ENCODE peak calls at places on chromosomes 1 and 21, in six cellular contexts. H, D, Q, Y, E and R are unnamed samples. For H3K4me1, the result is how much of the 10 kb centered on the place peaks cover.

GRCh38 chr1:247224822-247225221 is 31.1 kb upstream of the VN1R5 start:
- DNase-seq in D (no peak), H (no peak), Y (no peak), Q (no peak), E (no peak), R (no peak)

GRCh38 chr1:23385119-23385621 is 15.5 kb upstream of the ZNF436 start:
- DNase-seq in Y (no peak), D (no peak), H (no peak), Q (no peak), E (no peak), R (no peak)

GRCh38 chr21:42389449-42389835 is 6.4 kb downstream of the TMPRSS3 start:
- DNase-seq in H (peak), D (peak), Q (no peak), Y (no peak), E (no peak), R (peak)

GRCh38 chr1:182032251-182032650 is 29.3 kb downstream of the ZNF648 start:
- DNase-seq in H (no peak), E (no peak), Y (no peak), D (no peak), Q (no peak), R (no peak)

GRCh38 chr21:31326478-31327247 is 17.4 kb downstream of the TIAM1 start:
- DNase-seq in E (no peak), Y (no peak), Q (no peak), H (no peak), D (no peak), R (no peak)

GRCh38 chr21:41589131-41589530 is 81.2 kb upstream of the TMPRSS2 start:
- DNase-seq in Q (no peak), E (peak), Y (no peak), H (no peak), D (no peak), R (no peak)

GRCh38 chr1:6523566-6523965 is 30.7 kb downstream of the NOL9 start:
- DNase-seq in Q (no peak), E (no peak), H (peak), D (no peak), Y (no peak), R (no peak)

GRCh38 chr21:14573244-14573643 is 27.1 kb upstream of the SAMSN1 start:
- DNase-seq in Y (no peak), H (no peak), D (no peak), E (no peak), Q (no peak), R (no peak)

GRCh38 chr1:94142022-94142421 is 21.1 kb upstream of the ABCA4 start:
- DNase-seq in Y (no peak), E (no peak), D (no peak), H (no peak), Q (no peak), R (no peak)

GRCh38 chr1:221246628-221247027 is 367.4 kb downstream of the HLX start:
- DNase-seq in Y (no peak), H (no peak), D (no peak), E (no peak), Q (no peak), R (no peak)

GRCh38 chr1:93701619-93702018 is 20.0 kb upstream of the BCAR3 start:
- DNase-seq in Y (no peak), E (no peak), H (peak), D (peak), Q (no peak), R (no peak)

GRCh38 chr1:63214553-63214952 is 107.8 kb upstream of the FOXD3 start:
- DNase-seq in Q (no peak), H (no peak), Y (no peak), E (no peak), D (no peak), R (no peak)

GRCh38 chr1:154747841-154748766 is 122.0 kb downstream of the KCNN3 start:
- DNase-seq in Q (no peak), H (no peak), D (no peak), E (no peak), Y (no peak), R (no peak)

GRCh38 chr1:172138636-172139035 is 281.8 kb upstream of the C1orf105 start:
- DNase-seq in D (no peak), Y (no peak), H (no peak), E (no peak), Q (peak), R (no peak)

GRCh38 chr1:234201600-234201999 is 171.7 kb upstream of the COA6 start:
- DNase-seq in H (no peak), Q (no peak), Y (no peak), E (no peak), D (no peak), R (no peak)

GRCh38 chr1:111789077-111789476 is 33.4 kb downstream of the DDX20 start:
- DNase-seq in Q (no peak), D (no peak), E (no peak), Y (no peak), H (no peak), R (no peak)

GRCh38 chr1:22332795-22333499 is 118.7 kb upstream of the ZBTB40 start:
- DNase-seq in E (no peak), Q (no peak), D (no peak), Y (no peak), H (no peak), R (no peak)

GRCh38 chr1:234337233-234337632 is 36.0 kb upstream of the COA6 start:
- DNase-seq in H (no peak), D (no peak), Q (no peak), E (no peak), Y (no peak), R (no peak)

GRCh38 chr1:240194120-240194519 is 102.4 kb downstream of the FMN2 start:
- DNase-seq in Q (peak), Y (no peak), E (no peak), D (no peak), H (no peak), R (no peak)

GRCh38 chr1:25732821-25733220 is 67.2 kb upstream of the SELENON start:
- DNase-seq in Q (no peak), Y (no peak), D (no peak), E (no peak), H (no peak), R (no peak)

GRCh38 chr1:85578321-85579295 is 2.0 kb upstream of the CCN1 start:
- DNase-seq in E (no peak), Q (peak), D (no peak), Y (no peak), H (no peak), R (no peak)

GRCh38 chr1:199422206-199422605 is 605.3 kb upstream of the NR5A2 start:
- DNase-seq in H (no peak), E (no peak), Y (no peak), Q (no peak), D (no peak), R (no peak)

GRCh38 chr21:34690041-34690792 is 21.4 kb downstream of the CLIC6 start:
- DNase-seq in H (no peak), Y (no peak), D (no peak), Q (no peak), E (no peak), R (no peak)

GRCh38 chr1:90434460-90434859 is 282.6 kb downstream of the BARHL2 start:
- DNase-seq in Q (no peak), E (no peak), Y (no peak), D (no peak), H (no peak), R (no peak)

GRCh38 chr21:46111857-46112730 is 14.2 kb downstream of the COL6A2 start:
- DNase-seq in Q (peak), Y (peak), D (no peak), H (peak), E (peak), R (no peak)

GRCh38 chr1:206471993-206472392 is 1.7 kb downstream of the IKBKE start:
- DNase-seq in H (no peak), E (no peak), D (no peak), Y (no peak), Q (no peak), R (no peak)

GRCh38 chr21:44594406-44594916 is 2.2 kb upstream of the KRTAP10-6 start:
- DNase-seq in D (no peak), Q (no peak), Y (no peak), H (no peak), E (peak), R (no peak)

GRCh38 chr1:111441573-111442192 is 7.4 kb downstream of the WDR77 start:
- DNase-seq in H (no peak), Y (no peak), E (no peak), D (no peak), Q (no peak), R (no peak)

GRCh38 chr1:3168678-3169077 is 99.7 kb downstream of the PRDM16 start:
- DNase-seq in D (no peak), Y (no peak), E (no peak), Q (no peak), H (no peak), R (peak)

GRCh38 chr1:198935371-198935921 is 296.6 kb downstream of the PTPRC start:
- DNase-seq in Q (peak), D (peak), H (peak), Y (peak), E (peak), R (peak)

GRCh38 chr21:42343556-42343955 is 7.2 kb downstream of the TFF2 start:
- DNase-seq in D (no peak), Q (no peak), E (no peak), Y (no peak), H (no peak), R (no peak)

GRCh38 chr21:39003982-39004775 is 179.1 kb downstream of the PSMG1 start:
- DNase-seq in H (no peak), Q (no peak), Y (no peak), E (no peak), D (no peak), R (no peak)

GRCh38 chr21:28884481-28884880 is 108.2 kb downstream of the LTN1 start:
- DNase-seq in D (no peak), Y (no peak), H (no peak), Q (no peak), E (no peak), R (no peak)

GRCh38 chr1:192633533-192634258 is 2.3 kb upstream of the RGS13 start:
- DNase-seq in H (no peak), Q (no peak), Y (no peak), D (no peak), E (no peak), R (no peak)

GRCh38 chr1:181504294-181505115 is 21.2 kb downstream of the CACNA1E start:
- DNase-seq in E (no peak), H (no peak), D (no peak), Q (no peak), Y (no peak), R (no peak)

GRCh38 chr1:3323021-3323790 is 131.3 kb upstream of the ARHGEF16 start:
- DNase-seq in D (peak), H (no peak), Q (no peak), E (no peak), Y (no peak), R (peak)

DNA sequence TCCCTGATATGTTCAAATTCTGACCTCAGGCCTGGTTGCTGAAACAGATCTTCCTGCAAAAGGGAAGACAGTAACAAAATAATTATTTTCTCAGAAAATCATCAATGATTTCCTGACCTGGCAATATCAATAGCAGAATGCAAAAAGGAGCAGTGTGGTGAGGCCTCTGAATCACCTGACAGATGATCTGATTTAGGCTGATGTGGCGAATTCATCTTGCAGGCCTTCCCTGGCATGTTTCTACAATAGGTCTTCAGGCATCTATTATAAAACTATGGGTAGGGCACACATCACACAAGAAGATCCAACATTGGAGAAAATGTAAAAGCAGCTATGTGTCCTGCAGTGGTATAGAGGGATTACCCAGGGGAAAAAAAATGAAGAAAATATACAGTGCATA is 7.1 kb upstream of the MTF1 start:
- DNase-seq in D (no peak), H (no peak), E (no peak), Y (no peak), Q (no peak), R (no peak)
- TF ChIP-seq CTCF in D (no peak), H (no peak), E (no peak), Y (no peak), Q (no peak), R (no peak)

GRCh38 chr1:231216515-231216914 is 24.5 kb upstream of the GNPAT start:
- DNase-seq in D (no peak), H (no peak), Y (no peak), Q (no peak), E (no peak), R (no peak)
- H3K4me1 ChIP-seq in D (under half), H (under half), Y (under half), Q (under half), E (under half), R (under half)

GRCh38 chr1:173666646-173667045 is 3.0 kb downstream of the ANKRD45 start:
- DNase-seq in E (no peak), H (no peak), Q (no peak), D (no peak), Y (no peak), R (no peak)

DNA sequence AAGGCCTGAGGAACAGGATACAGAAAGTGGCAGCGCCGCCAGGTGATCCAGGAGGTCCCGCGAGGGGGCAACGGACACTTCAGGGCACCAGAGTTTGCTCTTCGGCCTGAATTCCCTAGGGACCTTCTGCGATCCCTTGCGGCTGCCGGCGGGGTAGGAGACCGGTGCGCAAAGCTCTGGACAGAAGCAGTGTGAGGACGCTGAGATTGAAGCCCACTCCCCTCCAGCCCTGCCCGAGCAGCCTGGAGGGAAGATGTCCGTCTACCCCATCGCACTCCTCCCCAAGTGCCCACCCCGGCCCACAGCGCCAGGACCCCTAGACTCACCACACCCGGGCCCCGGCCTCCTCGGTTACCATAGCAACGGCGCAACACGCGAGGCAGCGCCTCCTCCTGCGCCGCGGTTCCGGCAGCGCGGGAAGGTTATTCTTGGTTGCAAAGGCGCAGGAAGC is at the start of gene ANKRD45:
- DNase-seq in Y (no peak), E (no peak), H (no peak), Q (peak), D (peak), R (peak)
- H3K4me3 ChIP-seq in Y (no peak), E (peak), H (peak), Q (peak), D (peak), R (no peak)

GRCh38 chr1:30984167-30984870 is 75.8 kb upstream of the SDC3 start:
- DNase-seq in E (no peak), Y (no peak), H (no peak), D (peak), Q (no peak), R (no peak)
- TF ChIP-seq CTCF in E (no peak), Y (no peak), H (peak), D (no peak), Q (no peak), R (no peak)